ENCODE peak calls at places on chromosome 20, in eight cellular contexts. F, H, P, B, L, C, Y and R are unnamed samples.

GRCh38 chr20:34037121-34037520 is 43.4 kb downstream of the RALY start:
- DNase-seq in P (no peak), L (no peak), B (no peak), C (no peak), F (no peak), H (peak), Y (no peak), R (no peak)

GRCh38 chr20:2603816-2604505 is 48.5 kb upstream of the NOP56 start:
- DNase-seq in B (no peak), C (no peak), F (no peak), P (no peak), H (no peak), L (no peak), Y (no peak), R (no peak)

GRCh38 chr20:18585134-18585533 is 2.7 kb upstream of the DTD1 start:
- DNase-seq in C (peak), Y (peak), P (no peak), H (no peak), B (peak), L (no peak), F (peak), R (no peak)

GRCh38 chr20:2800590-2801458 is at the start of gene CPXM1:
- DNase-seq in H (peak), P (no peak), C (no peak), B (no peak), F (no peak), Y (no peak), L (peak), R (no peak)

GRCh38 chr20:57375652-57376230 is 15.5 kb upstream of the RBM38 start:
- DNase-seq in C (no peak), B (no peak), H (no peak), F (no peak), L (no peak), Y (no peak), P (no peak), R (no peak)

GRCh38 chr20:56245761-56246160 is 2.8 kb upstream of the MC3R start:
- DNase-seq in L (no peak), B (peak), C (no peak), Y (peak), F (no peak), P (no peak), H (peak), R (no peak)

GRCh38 chr20:34639755-34640222 is 37.1 kb downstream of the PIGU start:
- DNase-seq in P (no peak), Y (no peak), C (no peak), L (peak), F (no peak), H (no peak), B (no peak), R (no peak)

GRCh38 chr20:32443386-32443974 is 85.3 kb downstream of the ASXL1 start:
- DNase-seq in B (no peak), F (no peak), P (no peak), L (no peak), C (no peak), Y (peak), H (no peak), R (no peak)

GRCh38 chr20:33859157-33859695 is 48.1 kb downstream of the CHMP4B start:
- DNase-seq in L (no peak), F (no peak), H (no peak), Y (no peak), P (no peak), B (no peak), C (no peak), R (no peak)

GRCh38 chr20:50146732-50147662 is 6.5 kb downstream of the PEDS1 start:
- DNase-seq in H (peak), C (no peak), F (peak), P (no peak), B (peak), L (no peak), Y (no peak), R (peak)

GRCh38 chr20:22005535-22005934 is 300.1 kb downstream of the PAX1 start:
- DNase-seq in Y (no peak), P (no peak), F (no peak), H (no peak), L (no peak), C (no peak), B (no peak), R (no peak)

GRCh38 chr20:51104960-51105460 is 82.1 kb upstream of the KCNG1 start:
- DNase-seq in H (no peak), F (no peak), P (no peak), L (no peak), Y (no peak), C (no peak), B (no peak), R (no peak)

GRCh38 chr20:36919715-36920333 is 31.7 kb downstream of the SAMHD1 start:
- DNase-seq in P (no peak), C (peak), Y (peak), F (peak), B (peak), L (peak), H (peak), R (peak)

GRCh38 chr20:64224344-64225165 is 31.0 kb upstream of the PCMTD2 start:
- DNase-seq in H (no peak), L (no peak), F (peak), P (no peak), Y (peak), C (no peak), B (peak), R (no peak)

GRCh38 chr20:59151391-59151790 is 12.2 kb upstream of the ZNF831 start:
- DNase-seq in H (no peak), F (no peak), Y (no peak), C (no peak), L (no peak), P (no peak), B (no peak), R (no peak)

GRCh38 chr20:39830903-39831302 is 858.1 kb downstream of the MAFB start:
- DNase-seq in H (no peak), C (no peak), P (no peak), F (no peak), B (no peak), L (no peak), Y (no peak), R (no peak)

GRCh38 chr20:46057856-46058655 is 29.0 kb downstream of the SLC12A5 start:
- DNase-seq in F (peak), P (no peak), B (peak), C (no peak), Y (peak), L (peak), H (peak), R (peak)

GRCh38 chr20:47042464-47042863 is 147.8 kb downstream of the EYA2 start:
- DNase-seq in F (no peak), B (no peak), L (no peak), P (no peak), H (no peak), Y (no peak), C (no peak), R (no peak)

GRCh38 chr20:55800501-55800900 is 204.8 kb downstream of the CBLN4 start:
- DNase-seq in Y (no peak), F (no peak), B (no peak), P (no peak), L (no peak), H (no peak), C (no peak), R (no peak)

GRCh38 chr20:11266571-11266970 is 592.8 kb upstream of the JAG1 start:
- DNase-seq in Y (no peak), H (no peak), C (no peak), B (peak), F (peak), L (no peak), P (no peak), R (no peak)

GRCh38 chr20:4406627-4407026 is 315.1 kb upstream of the PRND start:
- DNase-seq in L (no peak), P (no peak), H (no peak), B (peak), C (peak), F (peak), Y (peak), R (no peak)

GRCh38 chr20:59152559-59153354 is 10.9 kb upstream of the ZNF831 start:
- DNase-seq in H (no peak), C (no peak), F (no peak), Y (no peak), L (no peak), B (no peak), P (no peak), R (no peak)

GRCh38 chr20:10846831-10847230 is 173.0 kb upstream of the JAG1 start:
- DNase-seq in C (no peak), B (peak), L (no peak), Y (no peak), H (no peak), F (no peak), P (no peak), R (no peak)

GRCh38 chr20:8527998-8528397 is 395.9 kb downstream of the PLCB1 start:
- DNase-seq in B (peak), L (no peak), H (peak), Y (peak), F (peak), P (no peak), C (no peak), R (no peak)